ENCODE peak calls at places on chromosomes 12 and 14, in ten cellular contexts. W, M, R, V, L, I, Q, P, K and X are unnamed samples.

GRCh38 chr12:14408208-14408607 is 42.7 kb downstream of the ATF7IP start:
- DNase-seq in V (no peak), P (peak; percentile 50), W (peak; percentile 16), Q (no peak), R (no peak), I (no peak), K (no peak), L (no peak), M (no peak), X (peak; percentile 74)

GRCh38 chr12:48899651-48900050 is 25.6 kb downstream of the FKBP11 start:
- DNase-seq in I (no peak), P (no peak), L (no peak), K (no peak), Q (no peak), R (no peak), W (no peak), V (no peak), M (no peak), X (no peak)

GRCh38 chr14:51251486-51251885 is 11.4 kb downstream of the TMX1 start:
- DNase-seq in I (no peak), K (no peak), M (no peak), Q (no peak), W (no peak), V (no peak), P (no peak), R (no peak), L (no peak), X (no peak)

GRCh38 chr12:88909510-88909909 is 329.2 kb upstream of the KITLG start:
- DNase-seq in L (no peak), M (no peak), R (no peak), I (no peak), V (no peak), Q (no peak), P (no peak), K (no peak), W (no peak), X (no peak)

GRCh38 chr14:105839425-105840265 is 313.3 kb downstream of the TMEM121 start:
- DNase-seq in W (no peak), L (no peak), R (peak; percentile 17), I (no peak), P (no peak), Q (no peak), M (peak; percentile 60), K (no peak), V (no peak), X (no peak)

GRCh38 chr14:51643137-51643536 is 8.6 kb upstream of the FRMD6 start:
- DNase-seq in I (peak; percentile 77), R (no peak), K (no peak), P (peak; percentile 79), M (no peak), W (peak; percentile 85), L (peak; percentile 73), V (no peak), Q (no peak), X (peak; percentile 55)

GRCh38 chr14:69475194-69475818 is 9.2 kb upstream of the PLEKHD1 start:
- DNase-seq in W (peak; percentile 29), Q (no peak), R (no peak), I (no peak), M (no peak), V (no peak), L (no peak), K (no peak), P (peak; percentile 7), X (peak; percentile 41)

GRCh38 chr14:32224731-32225377 is 21.8 kb upstream of the RNU6-8 start:
- DNase-seq in V (no peak), I (peak; percentile 54), M (peak; percentile 71), W (peak; percentile 89), Q (peak; percentile 47), R (peak; percentile 47), K (no peak), P (peak; percentile 54), L (no peak), X (peak; percentile 90)

GRCh38 chr14:71529855-71530254 is 402.4 kb upstream of the RGS6 start:
- DNase-seq in L (peak; percentile 51), R (no peak), M (no peak), K (no peak), P (no peak), Q (peak; percentile 81), I (peak; percentile 54), V (no peak), W (peak; percentile 24), X (no peak)

GRCh38 chr12:79935624-79936040 is 735 bp upstream of the PPP1R12A start:
- DNase-seq in I (no peak), R (no peak), M (no peak), P (peak; percentile 39), K (no peak), V (no peak), W (no peak), L (no peak), Q (no peak), X (peak; percentile 48)

GRCh38 chr14:23327947-23328744 is 6.9 kb downstream of the PABPN1 start:
- DNase-seq in W (peak; percentile 86), V (peak; percentile 63), R (peak; percentile 66), K (no peak), Q (peak; percentile 67), M (peak; percentile 87), P (peak; percentile 80), I (peak; percentile 69), L (peak; percentile 44), X (peak; percentile 88)

GRCh38 chr12:64181504-64182291 is 40.4 kb downstream of the KICS2 start:
- DNase-seq in L (peak; percentile 88), R (peak; percentile 42), Q (peak; percentile 86), I (peak; percentile 95), P (peak; percentile 99), M (peak; percentile 79), V (peak; percentile 91), K (no peak), W (peak; percentile 97), X (peak; percentile 95)

GRCh38 chr14:58272589-58273372 is 25.6 kb upstream of the ARID4A start:
- DNase-seq in P (peak; percentile 53), W (peak; percentile 39), R (peak; percentile 77), K (no peak), I (peak; percentile 53), L (no peak), M (no peak), Q (peak; percentile 34), V (peak; percentile 4), X (peak; percentile 84)

GRCh38 chr14:69615471-69616407 is 4.3 kb downstream of the SUSD6 start:
- DNase-seq in W (peak; percentile 85), V (peak; percentile 45), I (peak; percentile 78), M (peak; percentile 86), L (peak; percentile 62), Q (peak; percentile 71), K (peak; percentile 48), R (peak; percentile 71), P (peak; percentile 84), X (peak; percentile 91)

GRCh38 chr14:40098468-40098867 is 666.2 kb upstream of the FBXO33 start:
- DNase-seq in Q (no peak), I (no peak), M (no peak), L (no peak), P (no peak), K (no peak), W (no peak), R (no peak), V (no peak), X (no peak)

GRCh38 chr12:188910-189621 is 24.9 kb downstream of the SLC6A12 start:
- DNase-seq in Q (no peak), V (peak; percentile 18), L (no peak), R (peak; percentile 46), M (no peak), P (peak; percentile 45), K (peak; percentile 64), W (peak; percentile 81), I (peak; percentile 24), X (peak; percentile 64)

DNA sequence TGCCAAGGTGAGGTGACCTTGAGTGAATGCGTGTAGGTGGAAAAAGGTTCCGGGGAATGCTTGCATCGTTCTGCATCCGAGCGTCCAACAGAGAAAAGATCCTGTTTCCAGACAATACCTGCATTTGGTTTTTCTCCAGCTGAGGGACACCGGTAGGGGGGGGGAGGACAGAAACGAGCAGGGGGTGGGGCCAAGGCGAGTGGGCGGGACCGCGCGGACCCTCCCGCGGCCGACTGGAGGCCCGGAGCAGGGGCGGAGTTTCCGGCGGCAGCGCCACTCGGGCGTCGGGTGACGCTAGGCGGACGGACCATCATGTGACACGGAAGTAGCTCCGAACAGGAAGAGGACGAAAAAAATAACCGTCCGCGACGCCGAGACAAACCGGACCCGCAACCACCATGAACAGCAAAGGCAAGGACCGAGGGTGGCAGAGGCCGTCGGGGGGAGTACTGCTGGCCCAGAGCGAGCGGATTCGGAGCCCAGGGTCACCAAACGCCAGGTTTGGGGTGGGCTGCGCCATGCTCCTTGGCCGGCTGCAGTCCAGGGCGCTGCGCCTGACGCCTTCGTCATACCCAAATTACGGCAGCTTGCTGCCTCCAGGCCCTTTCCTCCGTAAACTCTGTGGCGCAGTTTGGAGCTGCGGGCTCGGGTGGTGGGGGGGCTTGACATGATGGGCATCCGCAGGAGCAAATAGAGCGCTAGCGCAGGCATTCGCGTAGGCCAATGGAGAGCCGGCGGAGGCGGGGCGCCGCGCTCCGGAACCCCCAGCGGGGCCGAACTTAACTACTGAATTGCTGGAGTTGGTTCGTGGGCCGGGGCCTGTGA is at the start of gene DAZAP2:
- DNase-seq in M (peak; percentile 98), Q (peak; percentile 85), I (peak; percentile 93), K (peak; percentile 98), P (peak; percentile 94), W (peak; percentile 99), V (peak; percentile 85), L (peak; percentile 77), R (peak; percentile 98), X (peak; percentile 97)
- TF ChIP-seq CTCF in M (peak; percentile 39), Q (peak; percentile 1), I (peak; percentile 24), K (no peak), P (no peak), W (no peak), V (peak; percentile 20), L (peak; percentile 13), R (no peak), X (no peak)

DNA sequence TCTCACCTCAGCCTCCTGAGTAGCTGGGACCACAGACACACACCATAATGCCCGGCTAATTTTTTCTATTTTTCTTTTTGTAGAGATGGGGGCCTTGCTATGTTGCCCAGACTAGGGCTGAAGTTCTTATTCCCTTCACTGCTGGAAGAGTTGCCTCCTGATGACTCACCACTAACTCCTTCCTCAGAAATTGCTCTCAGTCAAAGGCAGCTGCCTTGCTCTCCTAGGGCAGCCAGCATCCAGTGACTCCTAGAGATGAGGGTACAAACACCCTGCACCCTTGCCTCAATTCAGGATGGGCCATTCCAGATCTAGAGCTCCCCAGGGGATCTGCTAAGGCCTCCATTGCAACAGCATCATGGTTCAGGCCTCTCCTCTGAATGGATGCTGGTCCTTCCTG is 54.0 kb upstream of the RASSF8 start:
- DNase-seq in K (no peak), W (peak; percentile 59), P (peak; percentile 39), L (no peak), V (no peak), M (no peak), I (peak; percentile 14), R (no peak), Q (no peak), X (peak; percentile 43)
- H3K4me3 ChIP-seq in K (no peak overlapping the region), W (no peak overlapping the region), P (no peak overlapping the region), L (no peak overlapping the region), V (no peak overlapping the region), M (no peak overlapping the region), I (no peak overlapping the region), R (no peak overlapping the region), Q (no peak overlapping the region), X (no peak overlapping the region)

GRCh38 chr12:113316155-113316554 is 18.8 kb downstream of the SLC8B1 start:
- DNase-seq in L (no peak), K (no peak), P (no peak), R (no peak), V (no peak), Q (no peak), W (no peak), M (no peak), I (no peak), X (no peak)
- TF ChIP-seq CTCF in L (no peak), K (no peak), P (no peak), R (no peak), V (peak; percentile 13), Q (no peak), W (no peak), M (no peak), I (peak; percentile 28), X (peak; percentile 7)

GRCh38 chr12:19624401-19624930 is 185.2 kb downstream of the AEBP2 start:
- DNase-seq in K (no peak), I (peak; percentile 30), M (no peak), R (no peak), V (no peak), Q (peak; percentile 32), W (peak; percentile 24), P (no peak), L (no peak), X (peak; percentile 89)
- H3K4me3 ChIP-seq in K (no peak overlapping the region), I (no peak overlapping the region), M (no peak overlapping the region), R (no peak overlapping the region), V (no peak overlapping the region), Q (no peak overlapping the region), W (no peak overlapping the region), P (no peak overlapping the region), L (no peak overlapping the region), X (no peak overlapping the region)